ENCODE peak calls at places on chromosomes 3 and 15, in nine cellular contexts. One of them, this sample, is unnamed.

GRCh38 chr15:38297623-38298388 is 45.2 kb downstream of the SPRED1 start:
- DNase-seq in nephron progenitor cell: no peak
- DNase-seq in colonic mucosa: no peak
- DNase-seq in neural crest cell: no peak
- DNase-seq in glutamatergic neuron: no peak
- DNase-seq in cardiac fibroblast: no peak
- DNase-seq in progenitor cell of endocrine pancreas: no peak
- DNase-seq in type B pancreatic cell: no peak
- DNase-seq in fibroblast of villous mesenchyme: no peak
- DNase-seq in this sample: no peak

GRCh38 chr15:65832549-65833364 is 36.5 kb upstream of the RAB11A start:
- DNase-seq in progenitor cell of endocrine pancreas: peak; percentile 30
- DNase-seq in nephron progenitor cell: peak; percentile 45
- DNase-seq in type B pancreatic cell: peak; percentile 72
- DNase-seq in glutamatergic neuron: peak; percentile 46
- DNase-seq in fibroblast of villous mesenchyme: peak; percentile 92
- DNase-seq in cardiac fibroblast: peak; percentile 96
- DNase-seq in colonic mucosa: peak; percentile 88
- DNase-seq in neural crest cell: no peak
- DNase-seq in this sample: peak; percentile 67

GRCh38 chr15:31280037-31280830 is 46.4 kb upstream of the KLF13 start:
- DNase-seq in colonic mucosa: peak; percentile 22
- DNase-seq in fibroblast of villous mesenchyme: no peak
- DNase-seq in nephron progenitor cell: no peak
- DNase-seq in cardiac fibroblast: peak; percentile 11
- DNase-seq in neural crest cell: peak; percentile 44
- DNase-seq in progenitor cell of endocrine pancreas: peak; percentile 6
- DNase-seq in type B pancreatic cell: peak; percentile 68
- DNase-seq in glutamatergic neuron: peak; percentile 3
- DNase-seq in this sample: no peak

GRCh38 chr3:13141991-13142412 is 68.8 kb upstream of the IQSEC1 start:
- DNase-seq in nephron progenitor cell: peak; percentile 90
- DNase-seq in glutamatergic neuron: no peak
- DNase-seq in cardiac fibroblast: peak; percentile 32
- DNase-seq in progenitor cell of endocrine pancreas: peak; percentile 69
- DNase-seq in neural crest cell: peak; percentile 70
- DNase-seq in fibroblast of villous mesenchyme: peak; percentile 17
- DNase-seq in type B pancreatic cell: no peak
- DNase-seq in colonic mucosa: no peak
- DNase-seq in this sample: peak; percentile 56

GRCh38 chr15:99174567-99174966 is 69.7 kb downstream of the SYNM start:
- DNase-seq in colonic mucosa: no peak
- DNase-seq in nephron progenitor cell: no peak
- DNase-seq in type B pancreatic cell: no peak
- DNase-seq in cardiac fibroblast: no peak
- DNase-seq in neural crest cell: no peak
- DNase-seq in fibroblast of villous mesenchyme: peak; percentile 70
- DNase-seq in glutamatergic neuron: no peak
- DNase-seq in progenitor cell of endocrine pancreas: no peak
- DNase-seq in this sample: no peak

GRCh38 chr3:192170659-192171058 is 556.7 kb downstream of the FGF12 start:
- DNase-seq in progenitor cell of endocrine pancreas: no peak
- DNase-seq in type B pancreatic cell: no peak
- DNase-seq in cardiac fibroblast: no peak
- DNase-seq in glutamatergic neuron: no peak
- DNase-seq in colonic mucosa: no peak
- DNase-seq in neural crest cell: no peak
- DNase-seq in nephron progenitor cell: no peak
- DNase-seq in fibroblast of villous mesenchyme: no peak
- DNase-seq in this sample: no peak

GRCh38 chr3:49992351-49992750 is 52.4 kb downstream of the RBM6 start:
- DNase-seq in nephron progenitor cell: no peak
- DNase-seq in fibroblast of villous mesenchyme: no peak
- DNase-seq in neural crest cell: no peak
- DNase-seq in type B pancreatic cell: no peak
- DNase-seq in colonic mucosa: no peak
- DNase-seq in progenitor cell of endocrine pancreas: no peak
- DNase-seq in glutamatergic neuron: no peak
- DNase-seq in cardiac fibroblast: no peak
- DNase-seq in this sample: no peak

GRCh38 chr3:144772372-144772771 is 800.7 kb downstream of the DIPK2A start:
- DNase-seq in neural crest cell: no peak
- DNase-seq in fibroblast of villous mesenchyme: no peak
- DNase-seq in colonic mucosa: no peak
- DNase-seq in progenitor cell of endocrine pancreas: no peak
- DNase-seq in cardiac fibroblast: no peak
- DNase-seq in nephron progenitor cell: no peak
- DNase-seq in glutamatergic neuron: no peak
- DNase-seq in type B pancreatic cell: no peak
- DNase-seq in this sample: no peak

GRCh38 chr3:99952306-99952705 is 134.6 kb downstream of the CMSS1 start:
- DNase-seq in colonic mucosa: no peak
- DNase-seq in nephron progenitor cell: no peak
- DNase-seq in neural crest cell: no peak
- DNase-seq in progenitor cell of endocrine pancreas: no peak
- DNase-seq in glutamatergic neuron: no peak
- DNase-seq in type B pancreatic cell: no peak
- DNase-seq in cardiac fibroblast: no peak
- DNase-seq in fibroblast of villous mesenchyme: peak; percentile 48
- DNase-seq in this sample: no peak

GRCh38 chr3:15387171-15387581 is 40.2 kb downstream of the METTL6 start:
- DNase-seq in colonic mucosa: no peak
- DNase-seq in fibroblast of villous mesenchyme: no peak
- DNase-seq in cardiac fibroblast: peak; percentile 35
- DNase-seq in glutamatergic neuron: no peak
- DNase-seq in progenitor cell of endocrine pancreas: no peak
- DNase-seq in type B pancreatic cell: no peak
- DNase-seq in neural crest cell: no peak
- DNase-seq in nephron progenitor cell: no peak
- DNase-seq in this sample: no peak

GRCh38 chr15:27414168-27414870 is 443.3 kb downstream of the GABRG3 start:
- DNase-seq in glutamatergic neuron: no peak
- DNase-seq in progenitor cell of endocrine pancreas: no peak
- DNase-seq in colonic mucosa: no peak
- DNase-seq in cardiac fibroblast: no peak
- DNase-seq in neural crest cell: no peak
- DNase-seq in nephron progenitor cell: no peak
- DNase-seq in type B pancreatic cell: no peak
- DNase-seq in fibroblast of villous mesenchyme: no peak
- DNase-seq in this sample: no peak

GRCh38 chr3:111747490-111747889 is 111.6 kb upstream of the PHLDB2 start:
- DNase-seq in cardiac fibroblast: peak; percentile 34
- DNase-seq in progenitor cell of endocrine pancreas: no peak
- DNase-seq in colonic mucosa: no peak
- DNase-seq in glutamatergic neuron: no peak
- DNase-seq in type B pancreatic cell: no peak
- DNase-seq in nephron progenitor cell: no peak
- DNase-seq in fibroblast of villous mesenchyme: peak; percentile 48
- DNase-seq in neural crest cell: no peak
- DNase-seq in this sample: no peak

GRCh38 chr15:75943713-75944215 is 40.1 kb downstream of the FBXO22 start:
- DNase-seq in progenitor cell of endocrine pancreas: no peak
- DNase-seq in cardiac fibroblast: no peak
- DNase-seq in type B pancreatic cell: no peak
- DNase-seq in fibroblast of villous mesenchyme: no peak
- DNase-seq in nephron progenitor cell: no peak
- DNase-seq in neural crest cell: no peak
- DNase-seq in glutamatergic neuron: no peak
- DNase-seq in colonic mucosa: no peak
- DNase-seq in this sample: no peak

GRCh38 chr15:75947117-75947516 is 43.4 kb downstream of the FBXO22 start:
- DNase-seq in progenitor cell of endocrine pancreas: no peak
- DNase-seq in fibroblast of villous mesenchyme: peak; percentile 39
- DNase-seq in neural crest cell: no peak
- DNase-seq in glutamatergic neuron: no peak
- DNase-seq in cardiac fibroblast: peak; percentile 43
- DNase-seq in nephron progenitor cell: no peak
- DNase-seq in colonic mucosa: no peak
- DNase-seq in type B pancreatic cell: no peak
- DNase-seq in this sample: no peak

GRCh38 chr15:75945953-75946352 is 42.3 kb downstream of the FBXO22 start:
- DNase-seq in fibroblast of villous mesenchyme: peak; percentile 66
- DNase-seq in progenitor cell of endocrine pancreas: no peak
- DNase-seq in cardiac fibroblast: peak; percentile 27
- DNase-seq in glutamatergic neuron: no peak
- DNase-seq in type B pancreatic cell: no peak
- DNase-seq in neural crest cell: no peak
- DNase-seq in nephron progenitor cell: no peak
- DNase-seq in colonic mucosa: no peak
- DNase-seq in this sample: no peak

GRCh38 chr15:75943246-75943645 is 39.6 kb downstream of the FBXO22 start:
- DNase-seq in progenitor cell of endocrine pancreas: no peak
- DNase-seq in cardiac fibroblast: no peak
- DNase-seq in fibroblast of villous mesenchyme: no peak
- DNase-seq in colonic mucosa: no peak
- DNase-seq in type B pancreatic cell: no peak
- DNase-seq in glutamatergic neuron: no peak
- DNase-seq in nephron progenitor cell: no peak
- DNase-seq in neural crest cell: no peak
- DNase-seq in this sample: no peak

GRCh38 chr15:75942464-75942863 is 38.8 kb downstream of the FBXO22 start:
- DNase-seq in glutamatergic neuron: no peak
- DNase-seq in type B pancreatic cell: no peak
- DNase-seq in cardiac fibroblast: no peak
- DNase-seq in nephron progenitor cell: no peak
- DNase-seq in neural crest cell: no peak
- DNase-seq in progenitor cell of endocrine pancreas: no peak
- DNase-seq in colonic mucosa: no peak
- DNase-seq in fibroblast of villous mesenchyme: no peak
- DNase-seq in this sample: no peak
- TF ChIP-seq CTCF in glutamatergic neuron: no peak
- TF ChIP-seq CTCF in type B pancreatic cell: no peak
- TF ChIP-seq CTCF in cardiac fibroblast: no peak
- TF ChIP-seq CTCF in nephron progenitor cell: no peak
- TF ChIP-seq CTCF in neural crest cell: no peak
- TF ChIP-seq CTCF in progenitor cell of endocrine pancreas: no peak
- TF ChIP-seq CTCF in colonic mucosa: no peak
- TF ChIP-seq CTCF in fibroblast of villous mesenchyme: no peak
- TF ChIP-seq CTCF in this sample: no peak

GRCh38 chr3:150763122-150763840 is at the start of gene SIAH2:
- DNase-seq in glutamatergic neuron: peak; percentile 84
- DNase-seq in cardiac fibroblast: peak; percentile 97
- DNase-seq in fibroblast of villous mesenchyme: peak; percentile 96
- DNase-seq in type B pancreatic cell: peak; percentile 90
- DNase-seq in colonic mucosa: peak; percentile 94
- DNase-seq in nephron progenitor cell: peak; percentile 80
- DNase-seq in neural crest cell: peak; percentile 65
- DNase-seq in progenitor cell of endocrine pancreas: peak; percentile 71
- DNase-seq in this sample: peak; percentile 84

GRCh38 chr3:150763841-150764483 is 993 bp upstream of the SIAH2 start:
- DNase-seq in fibroblast of villous mesenchyme: peak; percentile 62
- DNase-seq in nephron progenitor cell: peak; percentile 63
- DNase-seq in type B pancreatic cell: no peak
- DNase-seq in colonic mucosa: peak; percentile 77
- DNase-seq in glutamatergic neuron: peak; percentile 68
- DNase-seq in cardiac fibroblast: peak; percentile 74
- DNase-seq in progenitor cell of endocrine pancreas: peak; percentile 29
- DNase-seq in neural crest cell: peak; percentile 52
- DNase-seq in this sample: peak; percentile 57

GRCh38 chr3:150766742-150767141 is 3.8 kb upstream of the SIAH2 start:
- DNase-seq in cardiac fibroblast: no peak
- DNase-seq in progenitor cell of endocrine pancreas: no peak
- DNase-seq in neural crest cell: no peak
- DNase-seq in fibroblast of villous mesenchyme: no peak
- DNase-seq in type B pancreatic cell: no peak
- DNase-seq in glutamatergic neuron: no peak
- DNase-seq in colonic mucosa: no peak
- DNase-seq in nephron progenitor cell: no peak
- DNase-seq in this sample: no peak

GRCh38 chr3:150765949-150766720 is 3.2 kb upstream of the SIAH2 start:
- DNase-seq in type B pancreatic cell: no peak
- DNase-seq in neural crest cell: no peak
- DNase-seq in glutamatergic neuron: no peak
- DNase-seq in nephron progenitor cell: no peak
- DNase-seq in colonic mucosa: no peak
- DNase-seq in cardiac fibroblast: no peak
- DNase-seq in fibroblast of villous mesenchyme: no peak
- DNase-seq in progenitor cell of endocrine pancreas: no peak
- DNase-seq in this sample: no peak

GRCh38 chr3:150764607-150765366 is 1.8 kb upstream of the SIAH2 start:
- DNase-seq in glutamatergic neuron: no peak
- DNase-seq in cardiac fibroblast: no peak
- DNase-seq in fibroblast of villous mesenchyme: no peak
- DNase-seq in colonic mucosa: no peak
- DNase-seq in type B pancreatic cell: no peak
- DNase-seq in nephron progenitor cell: no peak
- DNase-seq in progenitor cell of endocrine pancreas: no peak
- DNase-seq in neural crest cell: no peak
- DNase-seq in this sample: no peak
- TF ChIP-seq CTCF in glutamatergic neuron: no peak
- TF ChIP-seq CTCF in cardiac fibroblast: no peak
- TF ChIP-seq CTCF in fibroblast of villous mesenchyme: no peak
- TF ChIP-seq CTCF in colonic mucosa: no peak
- TF ChIP-seq CTCF in type B pancreatic cell: no peak
- TF ChIP-seq CTCF in nephron progenitor cell: no peak
- TF ChIP-seq CTCF in progenitor cell of endocrine pancreas: no peak
- TF ChIP-seq CTCF in neural crest cell: no peak
- TF ChIP-seq CTCF in this sample: no peak

DNA sequence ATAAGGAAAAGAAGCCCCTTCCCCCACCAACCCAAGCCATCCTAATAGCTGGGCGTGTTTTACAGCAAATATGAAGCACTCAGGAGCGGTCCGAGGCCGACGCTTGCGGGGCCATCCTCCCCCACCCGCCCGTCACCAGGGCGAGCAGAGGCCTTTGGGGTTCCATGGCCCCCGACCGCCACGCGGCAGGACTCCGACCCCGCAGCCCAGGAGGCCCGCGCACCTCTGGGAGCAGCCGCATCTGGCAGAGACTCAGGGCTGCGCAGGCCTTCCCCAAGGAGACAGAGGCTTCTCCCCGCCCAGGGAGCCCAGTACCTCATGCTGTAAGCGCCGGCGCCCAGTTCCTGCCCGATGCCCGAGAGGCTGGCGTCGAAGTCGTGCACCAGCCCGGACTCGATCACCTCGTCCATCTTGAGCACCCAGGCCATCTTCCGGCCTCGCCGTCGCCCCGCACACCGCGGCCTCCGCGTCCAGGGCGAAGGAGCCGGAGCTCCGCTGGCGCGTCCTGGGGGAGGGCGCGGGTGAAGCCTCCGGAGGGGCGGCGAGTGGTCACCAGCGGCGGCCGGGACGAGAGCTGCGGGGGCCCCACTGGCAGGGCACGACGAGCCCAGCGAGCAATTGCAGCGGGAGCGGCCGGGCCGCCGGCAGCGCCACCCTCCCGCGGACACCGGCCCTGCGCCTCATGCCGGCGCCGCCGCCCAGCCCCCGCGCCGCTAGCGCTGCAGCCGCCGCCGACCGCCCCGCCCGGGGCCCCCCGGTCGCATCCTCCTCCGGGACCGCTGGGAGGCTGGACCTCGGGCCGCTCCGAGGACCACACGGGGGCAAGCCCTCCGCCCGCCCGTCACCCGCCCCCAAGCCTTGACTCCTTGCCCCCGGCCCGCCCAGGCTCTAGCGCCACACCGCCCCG is 531 bp downstream of the UBP1 start:
- DNase-seq in fibroblast of villous mesenchyme: peak; percentile 43
- DNase-seq in glutamatergic neuron: peak; percentile 73
- DNase-seq in colonic mucosa: peak; percentile 55
- DNase-seq in type B pancreatic cell: peak; percentile 76
- DNase-seq in neural crest cell: peak; percentile 44
- DNase-seq in cardiac fibroblast: peak; percentile 39
- DNase-seq in nephron progenitor cell: no peak
- DNase-seq in progenitor cell of endocrine pancreas: peak; percentile 51
- DNase-seq in this sample: peak; percentile 55
- TF ChIP-seq CTCF in fibroblast of villous mesenchyme: no peak
- TF ChIP-seq CTCF in glutamatergic neuron: no peak
- TF ChIP-seq CTCF in colonic mucosa: no peak
- TF ChIP-seq CTCF in type B pancreatic cell: peak; percentile 42
- TF ChIP-seq CTCF in neural crest cell: peak; percentile 43
- TF ChIP-seq CTCF in cardiac fibroblast: no peak
- TF ChIP-seq CTCF in nephron progenitor cell: no peak
- TF ChIP-seq CTCF in progenitor cell of endocrine pancreas: peak; percentile 46
- TF ChIP-seq CTCF in this sample: no peak

GRCh38 chr3:120137548-120137947 is 43.3 kb upstream of the GSK3B start:
- DNase-seq in nephron progenitor cell: no peak
- DNase-seq in glutamatergic neuron: no peak
- DNase-seq in fibroblast of villous mesenchyme: no peak
- DNase-seq in progenitor cell of endocrine pancreas: no peak
- DNase-seq in type B pancreatic cell: no peak
- DNase-seq in cardiac fibroblast: no peak
- DNase-seq in colonic mucosa: no peak
- DNase-seq in neural crest cell: no peak
- DNase-seq in this sample: no peak
- TF ChIP-seq CTCF in nephron progenitor cell: no peak
- TF ChIP-seq CTCF in glutamatergic neuron: no peak
- TF ChIP-seq CTCF in fibroblast of villous mesenchyme: peak; percentile 3
- TF ChIP-seq CTCF in progenitor cell of endocrine pancreas: no peak
- TF ChIP-seq CTCF in type B pancreatic cell: no peak
- TF ChIP-seq CTCF in cardiac fibroblast: no peak
- TF ChIP-seq CTCF in colonic mucosa: no peak
- TF ChIP-seq CTCF in neural crest cell: no peak
- TF ChIP-seq CTCF in this sample: no peak

This sample was measured in endothelial cell.